ENCODE peak calls at places on chromosomes 6 and 20, in ten cellular contexts. Q is PC-3; J is CD8-positive, alpha-beta T cell; P is breast epithelium; X is upper lobe of right lung; N is spleen; F is psoas muscle; S is OCI-LY7; A is BE2C; O is lower lobe of right lung. D is an unnamed sample. For H3K4me1, the result is how much of the 10 kb centered on the place peaks cover.

GRCh38 chr20:63441136-63441776 is 31.2 kb downstream of the KCNQ2 start:
- DNase-seq in X (no peak), F (no peak), S (no peak), P (no peak), J (peak), A (no peak), O (no peak), Q (no peak), N (no peak), D (no peak)

GRCh38 chr6:1422290-1422689 is 32.9 kb downstream of the FOXF2 start:
- DNase-seq in A (no peak), X (no peak), J (no peak), F (no peak), S (no peak), O (no peak), P (no peak), N (no peak), Q (peak), D (no peak)

GRCh38 chr6:80728340-80728739 is 621.9 kb downstream of the BCKDHB start:
- DNase-seq in Q (no peak), S (no peak), P (no peak), F (no peak), A (no peak), X (no peak), O (no peak), N (no peak), J (no peak), D (no peak)

GRCh38 chr6:80197474-80197873 is 91.0 kb downstream of the BCKDHB start:
- DNase-seq in N (no peak), J (no peak), O (no peak), A (no peak), F (no peak), P (no peak), S (no peak), Q (no peak), X (no peak), D (no peak)

GRCh38 chr6:109008537-109008950 is 86.1 kb downstream of the SESN1 start:
- DNase-seq in X (no peak), O (no peak), N (no peak), A (no peak), J (no peak), S (no peak), F (no peak), Q (no peak), P (no peak), D (no peak)

GRCh38 chr6:109051301-109051700 is 43.3 kb downstream of the SESN1 start:
- DNase-seq in F (no peak), N (no peak), P (no peak), S (no peak), O (no peak), X (no peak), A (no peak), Q (no peak), J (no peak), D (no peak)

GRCh38 chr6:3355011-3355357 is 96.2 kb downstream of the PSMG4 start:
- DNase-seq in S (no peak), A (no peak), O (no peak), J (no peak), N (no peak), X (no peak), P (no peak), Q (no peak), F (no peak), D (no peak)

GRCh38 chr6:155125916-155126315 is 130.8 kb downstream of the TIAM2 start:
- DNase-seq in X (no peak), O (no peak), S (no peak), A (no peak), P (no peak), F (no peak), Q (no peak), J (no peak), N (no peak), D (no peak)

GRCh38 chr6:18350271-18350670 is 36.9 kb upstream of the RNF144B start:
- DNase-seq in F (no peak), A (no peak), O (peak), X (peak), S (no peak), Q (no peak), N (no peak), P (peak), J (no peak), D (no peak)

GRCh38 chr6:86756623-86757246 is 180.6 kb upstream of the HTR1E start:
- DNase-seq in P (no peak), J (no peak), Q (no peak), S (no peak), N (no peak), X (no peak), F (no peak), O (no peak), A (no peak), D (no peak)

GRCh38 chr6:30295844-30296243 is 30.9 kb upstream of the TRIM39 start:
- DNase-seq in A (no peak), P (no peak), F (no peak), X (no peak), Q (no peak), S (no peak), J (no peak), O (no peak), N (no peak), D (no peak)

GRCh38 chr6:111550195-111550594 is 55.5 kb downstream of the TRAF3IP2 start:
- DNase-seq in Q (no peak), P (no peak), A (no peak), O (no peak), J (no peak), S (no peak), X (no peak), N (no peak), F (no peak), D (no peak)

GRCh38 chr6:21309791-21310190 is 283.8 kb upstream of the SOX4 start:
- DNase-seq in N (no peak), O (no peak), J (no peak), P (no peak), A (no peak), S (no peak), X (no peak), Q (no peak), F (no peak), D (no peak)

GRCh38 chr6:43706788-43707187 is 19.2 kb upstream of the MRPS18A start:
- DNase-seq in X (no peak), N (no peak), O (no peak), S (no peak), Q (no peak), F (no peak), A (no peak), P (no peak), J (no peak), D (no peak)
- H3K4me1 ChIP-seq in X (half or more), N (half or more), O (half or more), S (half or more), Q (under half), F (under half), A (under half), P (under half), J (under half), D (half or more)

GRCh38 chr20:25023316-25023715 is 30.8 kb upstream of the APMAP start:
- DNase-seq in S (no peak), N (peak), P (no peak), J (no peak), X (peak), O (no peak), A (no peak), Q (no peak), F (no peak), D (no peak)
- H3K4me1 ChIP-seq in S (under half), N (under half), P (under half), J (under half), X (under half), O (under half), A (under half), Q (under half), F (under half), D (under half)

GRCh38 chr6:331622-332521 is 39.6 kb downstream of the DUSP22 start:
- DNase-seq in Q (no peak), S (peak), P (no peak), J (no peak), F (peak), O (peak), A (no peak), X (peak), N (peak), D (no peak)

GRCh38 chr6:330948-331347 is 38.7 kb downstream of the DUSP22 start:
- DNase-seq in O (no peak), Q (no peak), J (no peak), X (no peak), F (no peak), P (no peak), A (no peak), S (no peak), N (no peak), D (no peak)

GRCh38 chr6:328184-328670 is 35.9 kb downstream of the DUSP22 start:
- DNase-seq in J (no peak), A (no peak), Q (peak), F (no peak), O (peak), X (no peak), S (peak), P (peak), N (no peak), D (no peak)

GRCh38 chr6:328924-329323 is 36.6 kb downstream of the DUSP22 start:
- DNase-seq in J (no peak), P (no peak), X (no peak), Q (no peak), N (no peak), S (peak), A (no peak), O (no peak), F (no peak), D (no peak)

GRCh38 chr6:329888-330691 is 37.8 kb downstream of the DUSP22 start:
- DNase-seq in J (no peak), S (peak), X (peak), A (no peak), Q (no peak), O (peak), N (peak), P (no peak), F (no peak), D (no peak)
- H3K4me1 ChIP-seq in J (under half), S (half or more), X (under half), A (under half), Q (under half), O (under half), N (half or more), P (under half), F (under half), D (under half)

GRCh38 chr20:56433221-56433879 is 21.3 kb downstream of the CASS4 start:
- DNase-seq in X (no peak), J (no peak), Q (no peak), O (no peak), S (no peak), N (no peak), A (no peak), P (no peak), F (no peak), D (no peak)
- H3K4me1 ChIP-seq in X (under half), J (under half), Q (under half), O (half or more), S (under half), N (half or more), A (under half), P (under half), F (under half), D (under half)

GRCh38 chr6:41546866-41547798 is 951 bp downstream of the FOXP4 start:
- DNase-seq in F (peak), Q (peak), N (peak), A (peak), P (peak), J (peak), X (peak), O (peak), S (peak), D (no peak)

GRCh38 chr6:41547799-41548097 is 1.6 kb downstream of the FOXP4 start:
- DNase-seq in J (no peak), P (no peak), F (no peak), Q (peak), O (no peak), N (no peak), A (no peak), S (no peak), X (no peak), D (no peak)

GRCh38 chr6:41549673-41550072 is 3.5 kb downstream of the FOXP4 start:
- DNase-seq in F (no peak), X (no peak), P (no peak), N (no peak), J (no peak), Q (no peak), A (no peak), S (no peak), O (no peak), D (no peak)

GRCh38 chr6:41548098-41548840 is 2.1 kb downstream of the FOXP4 start:
- DNase-seq in Q (no peak), F (peak), S (no peak), X (peak), N (peak), A (no peak), P (no peak), O (peak), J (peak), D (no peak)

DNA sequence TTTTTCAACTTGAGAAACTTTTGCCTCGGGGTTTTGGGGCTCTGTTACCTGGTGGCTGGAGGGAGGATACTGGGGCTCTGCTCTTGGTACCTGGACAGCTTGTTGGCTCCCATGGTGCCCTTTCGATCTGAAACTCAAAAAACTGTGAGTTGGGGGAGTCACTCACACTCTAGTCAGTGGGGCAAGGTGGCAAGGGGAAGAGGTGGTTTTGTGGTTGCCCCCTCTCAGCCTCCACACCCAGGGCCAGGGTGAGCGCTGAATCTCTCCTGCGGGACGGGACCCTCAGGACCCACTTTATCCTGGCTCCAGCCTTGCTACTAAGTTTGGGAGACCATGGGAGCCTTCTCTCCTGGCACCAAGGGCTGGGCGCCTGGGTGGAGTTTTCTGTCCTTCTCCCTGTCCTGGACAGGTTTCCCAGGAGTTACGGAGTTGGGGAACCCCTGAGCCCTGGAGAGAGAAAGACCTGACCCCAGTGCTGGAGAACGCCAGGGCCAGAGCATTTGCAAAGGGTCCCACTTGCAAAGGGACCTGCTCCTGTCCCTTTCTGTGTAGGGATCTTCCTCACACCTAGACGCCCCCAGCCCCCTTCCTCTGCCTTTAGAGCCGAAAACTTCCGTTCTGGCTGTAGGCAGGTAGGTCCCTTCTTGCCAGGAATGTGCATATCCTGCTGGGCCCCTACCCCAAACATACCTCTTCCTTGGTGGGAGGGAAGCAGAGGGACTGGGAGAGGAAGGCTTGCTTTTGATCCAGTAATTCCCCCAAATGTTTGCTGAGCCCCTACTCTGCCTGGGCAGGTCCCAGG is 2.9 kb downstream of the FOXP4 start:
- DNase-seq in J (no peak), Q (no peak), F (no peak), S (no peak), A (no peak), X (no peak), O (no peak), P (no peak), N (no peak), D (no peak)
- H3K4me1 ChIP-seq in J (under half), Q (under half), F (under half), S (under half), A (under half), X (under half), O (under half), P (under half), N (half or more), D (under half)

GRCh38 chr20:10656270-10656669 is 17.5 kb downstream of the JAG1 start:
- DNase-seq in N (no peak), S (no peak), F (no peak), J (no peak), X (no peak), P (no peak), A (no peak), Q (no peak), O (no peak), D (no peak)
- H3K4me1 ChIP-seq in N (half or more), S (under half), F (half or more), J (under half), X (under half), P (under half), A (under half), Q (under half), O (half or more), D (half or more)

GRCh38 chr6:14344486-14344885 is 226.9 kb downstream of the CD83 start:
- DNase-seq in Q (no peak), O (no peak), F (no peak), P (no peak), A (no peak), J (no peak), N (no peak), S (no peak), X (no peak), D (no peak)
- H3K4me1 ChIP-seq in Q (under half), O (under half), F (under half), P (under half), A (under half), J (under half), N (under half), S (under half), X (under half), D (under half)

GRCh38 chr6:31820051-31820389 is 4.7 kb downstream of the HSPA1A start:
- DNase-seq in X (no peak), P (no peak), F (no peak), Q (peak), O (no peak), J (no peak), S (no peak), A (no peak), N (no peak), D (no peak)

GRCh38 chr6:31826793-31827285 is 699 bp upstream of the HSPA1B start:
- DNase-seq in J (peak), A (no peak), O (peak), S (no peak), F (peak), N (peak), Q (no peak), P (peak), X (peak), D (peak)

GRCh38 chr6:31821301-31822037 is 6.1 kb upstream of the HSPA1B start:
- DNase-seq in P (no peak), F (peak), X (peak), Q (peak), A (peak), J (peak), S (peak), O (peak), N (peak), D (no peak)

GRCh38 chr6:31825553-31825952 is 2.0 kb upstream of the HSPA1B start:
- DNase-seq in N (no peak), O (no peak), P (no peak), S (no peak), J (no peak), X (no peak), Q (no peak), F (no peak), A (no peak), D (no peak)

GRCh38 chr6:31822038-31822821 is 5.3 kb upstream of the HSPA1B start:
- DNase-seq in Q (peak), S (peak), J (peak), P (peak), A (peak), O (peak), X (peak), F (peak), N (peak), D (no peak)
- H3K4me1 ChIP-seq in Q (half or more), S (half or more), J (under half), P (under half), A (under half), O (half or more), X (half or more), F (under half), N (half or more), D (half or more)

GRCh38 chr6:27056615-27057014 is 190.9 kb upstream of the PRSS16 start:
- DNase-seq in O (no peak), Q (no peak), A (no peak), N (no peak), P (no peak), F (no peak), S (no peak), J (no peak), X (no peak), D (no peak)

GRCh38 chr6:27065183-27065582 is 182.3 kb upstream of the PRSS16 start:
- DNase-seq in A (no peak), O (no peak), F (no peak), Q (no peak), J (no peak), X (no peak), P (no peak), N (no peak), S (no peak), D (no peak)

GRCh38 chr6:27061235-27061993 is 186.1 kb upstream of the PRSS16 start:
- DNase-seq in A (no peak), P (no peak), Q (no peak), X (no peak), J (no peak), N (no peak), S (no peak), F (no peak), O (no peak), D (no peak)

GRCh38 chr6:27062755-27063154 is 184.7 kb upstream of the PRSS16 start:
- DNase-seq in A (no peak), J (no peak), N (no peak), S (no peak), Q (no peak), F (no peak), P (no peak), O (no peak), X (no peak), D (no peak)

DNA sequence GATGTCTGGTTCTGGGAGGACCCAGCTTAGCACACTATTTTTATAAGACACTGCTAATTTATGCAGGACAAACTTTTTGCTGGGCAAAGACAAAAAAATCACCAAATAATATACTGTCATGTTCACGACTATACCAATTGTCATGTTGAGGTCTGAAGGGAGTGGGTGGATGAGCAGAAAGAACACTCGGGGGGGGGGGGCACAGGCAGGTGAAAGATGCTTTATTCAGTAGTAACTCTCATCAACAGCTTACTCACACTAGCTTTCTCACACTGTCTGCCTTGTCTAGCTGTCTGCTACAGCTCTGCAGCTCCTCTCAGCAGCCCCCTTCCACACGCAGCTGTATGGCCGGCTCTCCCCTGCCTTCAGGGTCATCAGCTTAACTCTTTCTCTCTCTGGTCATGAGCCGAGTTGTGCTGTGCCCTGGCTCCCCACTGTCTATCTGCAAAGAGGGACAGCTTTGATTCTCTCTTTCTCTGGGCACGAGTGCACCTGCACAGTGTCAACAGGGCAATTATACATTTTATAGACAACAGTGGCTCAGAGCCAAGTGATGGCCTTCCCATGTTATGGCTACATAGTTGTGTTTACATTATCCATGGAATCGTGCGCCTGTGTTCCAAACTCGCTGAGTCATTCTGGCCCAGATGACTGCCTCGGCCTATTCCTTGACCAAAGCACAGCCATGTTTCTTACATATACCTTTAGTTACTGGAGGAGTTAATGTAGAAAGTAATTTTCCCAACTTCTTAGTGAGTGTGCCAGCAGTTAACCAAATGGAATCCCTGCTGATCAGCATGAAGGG is 187.7 kb upstream of the PRSS16 start:
- DNase-seq in J (no peak), A (peak), Q (no peak), F (no peak), N (no peak), S (no peak), P (no peak), X (no peak), O (no peak), D (no peak)
- H3K4me1 ChIP-seq in J (under half), A (under half), Q (under half), F (under half), N (under half), S (under half), P (under half), X (under half), O (under half), D (under half)